ENCODE peak calls at places on chromosome 9, in five cellular contexts. E is GM12891; S is stimulated activated CD4-positive, alpha-beta T cell treated with anti-CD3 and anti-CD28 coated beads, Interleukin-4, amount 100 ng/mL, for 48 hours; T is HCT116; R is OCI-LY7. Z is an unnamed sample.

GRCh38 chr9:100368672-100369071 is 15.9 kb upstream of the TEX10 start:
- DNase-seq in E (no peak), S (no peak), T (no peak), R (no peak), Z (no peak)

GRCh38 chr9:89179920-89180667 is 1.5 kb upstream of the SHC3 start:
- DNase-seq in E (no peak), S (peak), T (peak), R (no peak), Z (peak)

GRCh38 chr9:133991211-133991921 is 758 bp downstream of the VAV2 start:
- DNase-seq in E (no peak), S (no peak), T (no peak), R (no peak), Z (no peak)

GRCh38 chr9:137347928-137348327 is 45.9 kb upstream of the NRARP start:
- DNase-seq in E (no peak), S (no peak), T (no peak), R (no peak), Z (no peak)

GRCh38 chr9:12980482-12980881 is 205.7 kb downstream of the LURAP1L start:
- DNase-seq in E (no peak), S (no peak), T (no peak), R (no peak), Z (no peak)

GRCh38 chr9:136105398-136106135 is 10.5 kb upstream of the NACC2 start:
- DNase-seq in E (no peak), S (no peak), T (no peak), R (no peak), Z (no peak)

GRCh38 chr9:37676411-37676830 is 25.7 kb downstream of the FRMPD1 start:
- DNase-seq in E (no peak), S (no peak), T (no peak), R (no peak), Z (no peak)

GRCh38 chr9:110270211-110270995 is 14.1 kb upstream of the TXN start:
- DNase-seq in E (no peak), S (no peak), T (no peak), R (no peak), Z (no peak)

GRCh38 chr9:133305731-133306130 is 30.3 kb downstream of the SURF6 start:
- DNase-seq in E (no peak), S (no peak), T (no peak), R (no peak), Z (no peak)

GRCh38 chr9:115328228-115328627 is 210.3 kb upstream of the TNC start:
- DNase-seq in E (no peak), S (no peak), T (no peak), R (no peak), Z (no peak)

GRCh38 chr9:120857481-120857880 is 14.8 kb upstream of the PSMD5 start:
- DNase-seq in E (no peak), S (no peak), T (no peak), R (no peak), Z (no peak)

GRCh38 chr9:115192835-115193234 is 74.9 kb upstream of the TNC start:
- DNase-seq in E (no peak), S (no peak), T (no peak), R (no peak), Z (no peak)

GRCh38 chr9:93319992-93320490 is 131.4 kb upstream of the FAM120A start:
- DNase-seq in E (no peak), S (no peak), T (no peak), R (no peak), Z (no peak)

GRCh38 chr9:35712762-35713400 is 19.1 kb downstream of the TLN1 start:
- DNase-seq in E (no peak), S (no peak), T (no peak), R (no peak), Z (no peak)

GRCh38 chr9:91047529-91047928 is 245.9 kb downstream of the SYK start:
- DNase-seq in E (no peak), S (peak), T (no peak), R (no peak), Z (no peak)

GRCh38 chr9:571066-571465 is 270.4 kb upstream of the DMRT1 start:
- DNase-seq in E (no peak), S (no peak), T (no peak), R (peak), Z (no peak)

GRCh38 chr9:80926611-80927010 is 762.7 kb downstream of the TLE1 start:
- DNase-seq in E (no peak), S (no peak), T (no peak), R (no peak), Z (no peak)

GRCh38 chr9:26566141-26566540 is 326.5 kb downstream of the CAAP1 start:
- DNase-seq in E (no peak), S (no peak), T (no peak), R (no peak), Z (no peak)

GRCh38 chr9:121568541-121569265 is 69.1 kb upstream of the GGTA1 start:
- DNase-seq in E (no peak), S (no peak), T (no peak), R (no peak), Z (no peak)

GRCh38 chr9:94799578-94800264 is 73.2 kb downstream of the AOPEP start:
- DNase-seq in E (no peak), S (no peak), T (no peak), R (no peak), Z (no peak)

GRCh38 chr9:93183663-93184438 is at the start of gene WNK2:
- DNase-seq in E (peak), S (peak), T (no peak), R (peak), Z (peak)

GRCh38 chr9:131650254-131650653 is 89.6 kb downstream of the RAPGEF1 start:
- DNase-seq in E (no peak), S (no peak), T (no peak), R (no peak), Z (no peak)

GRCh38 chr9:111431684-111432083 is 52.5 kb downstream of the ECPAS start:
- DNase-seq in E (no peak), S (no peak), T (no peak), R (no peak), Z (no peak)

GRCh38 chr9:114324492-114324891 is 1.6 kb downstream of the ORM1 start:
- DNase-seq in E (no peak), S (no peak), T (no peak), R (no peak), Z (no peak)

GRCh38 chr9:123820139-123820538 is 109.8 kb downstream of the DENND1A start:
- DNase-seq in E (no peak), S (no peak), T (no peak), R (no peak), Z (no peak)

GRCh38 chr9:125472926-125473701 is 211.5 kb downstream of the GAPVD1 start:
- DNase-seq in E (no peak), S (no peak), T (no peak), R (no peak), Z (no peak)

GRCh38 chr9:30771278-30771677 is 1613.2 kb upstream of the ACO1 start:
- DNase-seq in E (no peak), S (no peak), T (no peak), R (no peak), Z (no peak)

GRCh38 chr9:127451681-127452480 is 571 bp downstream of the LRSAM1 start:
- DNase-seq in E (peak), S (peak), T (no peak), R (peak), Z (peak)

GRCh38 chr9:72012642-72013041 is 47.8 kb downstream of the C9orf57 start:
- DNase-seq in E (no peak), S (no peak), T (no peak), R (no peak), Z (no peak)

GRCh38 chr9:107749787-107750444 is 260.3 kb upstream of the KLF4 start:
- DNase-seq in E (no peak), S (no peak), T (peak), R (no peak), Z (no peak)

GRCh38 chr9:20805766-20806165 is 121.7 kb downstream of the FOCAD start:
- DNase-seq in E (no peak), S (no peak), T (no peak), R (no peak), Z (no peak)

GRCh38 chr9:111726949-111727348 is 65.5 kb downstream of the GNG10 start:
- DNase-seq in E (no peak), S (no peak), T (no peak), R (no peak), Z (no peak)

GRCh38 chr9:31916591-31917223 is 467.7 kb upstream of the ACO1 start:
- DNase-seq in E (no peak), S (no peak), T (no peak), R (no peak), Z (no peak)